ENCODE peak calls at places on chromosomes 16 and 17, in seven cellular contexts. One of them, this sample, is unnamed.

GRCh38 chr16:28140788-28141618 is 70.8 kb downstream of the XPO6 start:
- DNase-seq in GM23248: no peak
- DNase-seq in astrocyte: no peak
- DNase-seq in H1: no peak
- DNase-seq in DND-41: no peak
- DNase-seq in IMR-90: no peak
- DNase-seq in HCT116: no peak
- DNase-seq in this sample: peak; percentile 68

GRCh38 chr17:39551879-39552278 is 55.8 kb downstream of the NEUROD2 start:
- DNase-seq in GM23248: peak; percentile 67
- DNase-seq in astrocyte: peak; percentile 34
- DNase-seq in H1: no peak
- DNase-seq in DND-41: no peak
- DNase-seq in IMR-90: peak; percentile 42
- DNase-seq in HCT116: no peak
- DNase-seq in this sample: peak; percentile 60

GRCh38 chr17:32123782-32124181 is 18.5 kb upstream of the RHOT1 start:
- DNase-seq in GM23248: no peak
- DNase-seq in astrocyte: no peak
- DNase-seq in H1: no peak
- DNase-seq in DND-41: no peak
- DNase-seq in IMR-90: peak; percentile 38
- DNase-seq in HCT116: no peak
- DNase-seq in this sample: no peak

GRCh38 chr17:78886954-78887353 is 16.0 kb downstream of the CEP295NL start:
- DNase-seq in GM23248: no peak
- DNase-seq in astrocyte: no peak
- DNase-seq in H1: no peak
- DNase-seq in DND-41: no peak
- DNase-seq in IMR-90: no peak
- DNase-seq in HCT116: no peak
- DNase-seq in this sample: no peak

GRCh38 chr16:15864939-15865338 is 8.1 kb upstream of the MYH11 start:
- DNase-seq in GM23248: no peak
- DNase-seq in astrocyte: no peak
- DNase-seq in H1: no peak
- DNase-seq in DND-41: no peak
- DNase-seq in IMR-90: peak; percentile 31
- DNase-seq in HCT116: no peak
- DNase-seq in this sample: no peak

GRCh38 chr16:66043326-66043725 is 323.2 kb upstream of the CDH5 start:
- DNase-seq in GM23248: no peak
- DNase-seq in astrocyte: no peak
- DNase-seq in H1: no peak
- DNase-seq in DND-41: no peak
- DNase-seq in IMR-90: no peak
- DNase-seq in HCT116: no peak
- DNase-seq in this sample: no peak

GRCh38 chr17:62093188-62094155 is 28.4 kb upstream of the MED13 start:
- DNase-seq in GM23248: peak; percentile 97
- DNase-seq in astrocyte: peak; percentile 99
- DNase-seq in H1: no peak
- DNase-seq in DND-41: no peak
- DNase-seq in IMR-90: peak; percentile 95
- DNase-seq in HCT116: peak; percentile 90
- DNase-seq in this sample: no peak

GRCh38 chr17:41267711-41268110 is 2.5 kb downstream of the KRTAP9-6 start:
- DNase-seq in GM23248: no peak
- DNase-seq in astrocyte: no peak
- DNase-seq in H1: no peak
- DNase-seq in DND-41: no peak
- DNase-seq in IMR-90: no peak
- DNase-seq in HCT116: no peak
- DNase-seq in this sample: no peak

GRCh38 chr17:8268550-8269298 is 19.6 kb downstream of the PFAS start:
- DNase-seq in GM23248: no peak
- DNase-seq in astrocyte: no peak
- DNase-seq in H1: no peak
- DNase-seq in DND-41: no peak
- DNase-seq in IMR-90: no peak
- DNase-seq in HCT116: no peak
- DNase-seq in this sample: no peak

GRCh38 chr17:78241277-78242023 is 10.0 kb downstream of the TMEM235 start:
- DNase-seq in GM23248: peak; percentile 43
- DNase-seq in astrocyte: peak; percentile 57
- DNase-seq in H1: no peak
- DNase-seq in DND-41: no peak
- DNase-seq in IMR-90: peak; percentile 47
- DNase-seq in HCT116: peak; percentile 90
- DNase-seq in this sample: peak; percentile 94

GRCh38 chr16:85749686-85750020 is 1.2 kb downstream of the C16orf74 start:
- DNase-seq in GM23248: no peak
- DNase-seq in astrocyte: no peak
- DNase-seq in H1: no peak
- DNase-seq in DND-41: no peak
- DNase-seq in IMR-90: no peak
- DNase-seq in HCT116: no peak
- DNase-seq in this sample: no peak

GRCh38 chr16:87963400-87963799 is 12.2 kb downstream of the BANP start:
- DNase-seq in GM23248: peak; percentile 97
- DNase-seq in astrocyte: peak; percentile 92
- DNase-seq in H1: no peak
- DNase-seq in DND-41: no peak
- DNase-seq in IMR-90: peak; percentile 93
- DNase-seq in HCT116: no peak
- DNase-seq in this sample: no peak

GRCh38 chr16:57427824-57428223 is 19.4 kb downstream of the CIAPIN1 start:
- DNase-seq in GM23248: no peak
- DNase-seq in astrocyte: no peak
- DNase-seq in H1: no peak
- DNase-seq in DND-41: no peak
- DNase-seq in IMR-90: peak; percentile 15
- DNase-seq in HCT116: no peak
- DNase-seq in this sample: no peak

GRCh38 chr16:75010427-75010826 is 11.6 kb downstream of the ZNRF1 start:
- DNase-seq in GM23248: no peak
- DNase-seq in astrocyte: no peak
- DNase-seq in H1: no peak
- DNase-seq in DND-41: no peak
- DNase-seq in IMR-90: no peak
- DNase-seq in HCT116: no peak
- DNase-seq in this sample: peak; percentile 29

GRCh38 chr16:4648917-4649316 is 24.3 kb downstream of the MGRN1 start:
- DNase-seq in GM23248: no peak
- DNase-seq in astrocyte: no peak
- DNase-seq in H1: no peak
- DNase-seq in DND-41: no peak
- DNase-seq in IMR-90: no peak
- DNase-seq in HCT116: no peak
- DNase-seq in this sample: peak; percentile 57

GRCh38 chr17:68344701-68345136 is 53.4 kb downstream of the ARSG start:
- DNase-seq in GM23248: no peak
- DNase-seq in astrocyte: no peak
- DNase-seq in H1: no peak
- DNase-seq in DND-41: peak; percentile 94
- DNase-seq in IMR-90: no peak
- DNase-seq in HCT116: no peak
- DNase-seq in this sample: no peak

GRCh38 chr17:50620848-50621247 is 13.8 kb upstream of the ABCC3 start:
- DNase-seq in GM23248: no peak
- DNase-seq in astrocyte: no peak
- DNase-seq in H1: no peak
- DNase-seq in DND-41: no peak
- DNase-seq in IMR-90: no peak
- DNase-seq in HCT116: no peak
- DNase-seq in this sample: peak; percentile 71

GRCh38 chr16:29994613-29995329 is 646 bp downstream of the HIRIP3 start:
- DNase-seq in GM23248: peak; percentile 90
- DNase-seq in astrocyte: peak; percentile 14
- DNase-seq in H1: no peak
- DNase-seq in DND-41: peak; percentile 83
- DNase-seq in IMR-90: peak; percentile 66
- DNase-seq in HCT116: no peak
- DNase-seq in this sample: no peak

DNA sequence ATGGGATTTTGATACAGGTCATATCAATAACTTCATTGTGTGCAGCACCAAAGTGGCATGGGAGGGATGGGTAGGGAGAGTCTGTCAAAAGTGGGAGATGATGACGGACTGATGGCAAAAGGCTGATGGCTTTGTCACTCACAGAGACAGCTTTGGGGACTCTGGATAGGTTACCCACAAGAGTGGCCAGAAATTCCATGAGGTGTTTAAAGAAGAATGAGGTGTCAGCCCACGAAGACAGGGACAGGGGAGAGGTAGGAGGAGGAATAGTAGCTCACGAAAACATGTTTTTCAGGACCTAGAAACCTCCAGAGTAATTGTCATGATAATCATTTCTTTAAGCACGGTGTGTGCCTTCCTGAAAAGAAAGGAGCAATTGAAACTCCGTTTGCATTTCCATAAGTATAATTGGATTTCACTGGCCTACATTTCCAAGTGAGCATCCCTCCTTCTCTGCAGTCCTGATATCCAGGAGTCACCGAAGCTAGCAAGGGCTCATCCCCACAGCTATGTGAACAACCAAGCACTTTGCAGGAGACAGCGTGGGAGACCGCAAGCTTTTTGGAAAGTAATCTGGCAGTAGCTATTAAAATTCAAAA is 60.0 kb downstream of the HSD17B2 start:
- DNase-seq in GM23248: no peak
- DNase-seq in astrocyte: no peak
- DNase-seq in H1: peak; percentile 10
- DNase-seq in DND-41: no peak
- DNase-seq in IMR-90: no peak
- DNase-seq in HCT116: no peak
- DNase-seq in this sample: no peak
- H3K9ac ChIP-seq in GM23248: no peak overlapping the region
- H3K9ac ChIP-seq in astrocyte: no peak overlapping the region
- H3K9ac ChIP-seq in H1: peak overlapping the region; percentile 13
- H3K9ac ChIP-seq in DND-41: no peak overlapping the region
- H3K9ac ChIP-seq in IMR-90: no peak overlapping the region
- H3K9ac ChIP-seq in HCT116: no peak overlapping the region
- H3K9ac ChIP-seq in this sample: no peak overlapping the region

DNA sequence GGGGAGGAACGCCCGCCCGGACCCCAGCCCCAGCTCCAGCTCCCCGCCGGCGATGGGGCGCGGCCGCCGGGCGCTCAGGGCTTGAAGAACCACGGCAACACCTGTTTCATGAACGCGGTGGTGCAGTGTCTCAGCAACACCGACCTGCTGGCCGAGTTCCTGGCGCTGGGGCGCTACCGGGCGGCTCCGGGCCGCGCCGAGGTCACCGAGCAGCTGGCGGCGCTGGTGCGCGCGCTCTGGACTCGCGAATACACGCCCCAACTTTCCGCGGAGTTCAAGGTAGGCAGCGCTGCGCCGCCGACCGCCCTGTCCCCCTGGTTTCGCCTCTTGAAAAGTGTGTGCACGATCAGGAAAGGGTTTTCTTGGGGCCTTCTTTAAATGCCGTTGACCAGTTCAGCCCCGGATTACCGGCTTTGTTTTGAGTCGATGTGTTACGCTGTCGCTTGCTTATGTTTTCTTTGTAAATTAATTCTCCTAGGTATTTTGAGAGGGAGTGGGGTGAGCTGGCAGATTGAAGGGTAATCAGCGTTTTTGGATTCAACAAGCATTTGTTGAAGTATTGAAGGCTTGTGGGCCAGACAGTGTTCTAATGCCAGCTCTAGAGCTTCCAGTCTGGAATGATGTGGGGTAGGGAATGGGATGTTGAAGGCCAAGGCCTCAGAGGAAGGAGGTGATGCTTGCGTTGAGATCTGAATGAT is 690 bp downstream of the USP43 start:
- DNase-seq in GM23248: peak; percentile 20
- DNase-seq in astrocyte: peak; percentile 32
- DNase-seq in H1: no peak
- DNase-seq in DND-41: no peak
- DNase-seq in IMR-90: no peak
- DNase-seq in HCT116: peak; percentile 12
- DNase-seq in this sample: no peak
- H3K4me3 ChIP-seq in GM23248: peak overlapping the region; percentile 55
- H3K4me3 ChIP-seq in astrocyte: peak overlapping the region; percentile 63
- H3K4me3 ChIP-seq in H1: peak overlapping the region; percentile 65
- H3K4me3 ChIP-seq in DND-41: no peak overlapping the region
- H3K4me3 ChIP-seq in IMR-90: no peak overlapping the region
- H3K4me3 ChIP-seq in HCT116: peak overlapping the region; percentile 71
- H3K4me3 ChIP-seq in this sample: no peak overlapping the region

GRCh38 chr17:42603318-42603717 is 5.9 kb downstream of the RETREG3 start:
- DNase-seq in GM23248: no peak
- DNase-seq in astrocyte: no peak
- DNase-seq in H1: no peak
- DNase-seq in DND-41: no peak
- DNase-seq in IMR-90: no peak
- DNase-seq in HCT116: no peak
- DNase-seq in this sample: no peak

GRCh38 chr17:42596386-42596785 is 12.8 kb downstream of the RETREG3 start:
- DNase-seq in GM23248: no peak
- DNase-seq in astrocyte: no peak
- DNase-seq in H1: no peak
- DNase-seq in DND-41: no peak
- DNase-seq in IMR-90: no peak
- DNase-seq in HCT116: no peak
- DNase-seq in this sample: peak; percentile 32

DNA sequence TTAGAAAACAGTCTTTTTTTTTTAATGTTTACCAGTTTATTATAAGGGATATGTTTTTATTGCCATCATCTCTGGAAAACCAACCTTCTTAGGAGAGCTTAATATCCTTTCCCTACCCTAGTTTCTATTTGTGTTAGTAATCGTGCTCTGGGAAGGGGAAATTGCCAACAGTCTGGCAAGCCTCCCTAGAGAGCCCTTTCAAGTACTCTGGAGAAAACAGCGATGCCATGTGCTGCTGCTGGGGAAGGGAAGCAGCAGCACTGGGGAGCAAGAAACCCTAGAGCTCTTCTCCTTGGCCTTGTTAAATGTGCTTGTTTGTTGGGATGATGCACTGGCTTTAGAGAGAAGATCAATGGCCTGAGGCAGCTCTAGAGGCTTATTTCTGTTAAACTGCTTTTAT is 10.3 kb downstream of the RETREG3 start:
- DNase-seq in GM23248: peak; percentile 23
- DNase-seq in astrocyte: no peak
- DNase-seq in H1: no peak
- DNase-seq in DND-41: no peak
- DNase-seq in IMR-90: no peak
- DNase-seq in HCT116: no peak
- DNase-seq in this sample: peak; percentile 22
- H4K20me1 ChIP-seq in GM23248: peaks cover 6% of the 10 kb centered on the region
- H4K20me1 ChIP-seq in astrocyte: peaks cover 39% of the 10 kb centered on the region
- H4K20me1 ChIP-seq in H1: no peaks in the 10 kb centered on the region
- H4K20me1 ChIP-seq in DND-41: peaks cover 21% of the 10 kb centered on the region
- H4K20me1 ChIP-seq in IMR-90: peaks cover 36% of the 10 kb centered on the region
- H4K20me1 ChIP-seq in HCT116: no peaks in the 10 kb centered on the region
- H4K20me1 ChIP-seq in this sample: no peaks in the 10 kb centered on the region

DNA sequence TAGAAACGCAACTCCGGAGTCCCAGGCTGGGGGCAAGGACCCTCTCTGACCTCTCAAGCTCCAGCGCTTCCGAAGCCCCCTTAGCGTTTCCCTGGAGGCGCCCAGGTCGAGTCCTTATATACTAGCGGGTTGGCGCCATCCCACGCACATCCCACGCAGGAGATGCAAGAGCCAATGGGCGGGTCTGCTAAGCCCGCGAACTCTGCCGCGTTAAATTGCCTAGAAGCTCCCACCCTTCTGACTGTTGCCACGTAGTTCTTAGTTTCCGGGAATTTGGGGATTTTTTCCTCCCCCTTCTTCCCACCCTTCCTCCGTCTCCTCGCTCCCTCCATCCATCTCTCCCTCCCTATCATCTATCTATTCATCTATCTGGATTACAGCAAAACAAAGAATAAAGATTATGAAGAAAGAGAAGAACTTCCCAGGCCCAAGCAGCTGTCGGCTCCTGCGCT is at the start of gene SLFN11:
- DNase-seq in GM23248: peak; percentile 99
- DNase-seq in astrocyte: peak; percentile 72
- DNase-seq in H1: no peak
- DNase-seq in DND-41: peak; percentile 94
- DNase-seq in IMR-90: peak; percentile 97
- DNase-seq in HCT116: no peak
- DNase-seq in this sample: no peak
- H3K9ac ChIP-seq in GM23248: peak within 1 kb of the TSS; percentile 98
- H3K9ac ChIP-seq in astrocyte: peak within 1 kb of the TSS; percentile 93
- H3K9ac ChIP-seq in H1: no peak within 1 kb of the TSS
- H3K9ac ChIP-seq in DND-41: peak within 1 kb of the TSS; percentile 94
- H3K9ac ChIP-seq in IMR-90: peak within 1 kb of the TSS; percentile 81
- H3K9ac ChIP-seq in HCT116: no peak within 1 kb of the TSS
- H3K9ac ChIP-seq in this sample: peak within 1 kb of the TSS; percentile 41